ENCODE peak calls at places on chromosomes 2 and 18, in seven cellular contexts. X is AG04450, L is uterus, P is SK-MEL-5, K is GDM1, Q is amniotic stem cell, A is fibroblast of the aortic adventitia. V is an unnamed sample.

GRCh38 chr2:240060977-240061591 is 7.8 kb upstream of the OR6B3 start:
- DNase-seq in X (peak; percentile 18), L (no peak), P (peak; percentile 78), K (peak; percentile 1), Q (peak; percentile 50), A (peak; percentile 67), V (no peak)

GRCh38 chr18:32469190-32469611 is 1.5 kb downstream of the GAREM1 start:
- DNase-seq in X (no peak), L (peak; percentile 17), P (peak; percentile 20), K (no peak), Q (peak; percentile 6), A (peak; percentile 34), V (no peak)

GRCh38 chr2:128291844-128292598 is 26.6 kb downstream of the HS6ST1 start:
- DNase-seq in X (no peak), L (no peak), P (no peak), K (no peak), Q (no peak), A (no peak), V (no peak)

GRCh38 chr18:35610089-35610488 is 28.5 kb downstream of the GALNT1 start:
- DNase-seq in X (no peak), L (no peak), P (no peak), K (no peak), Q (no peak), A (no peak), V (no peak)

GRCh38 chr2:230925443-230925878 is 419 bp upstream of the GPR55 start:
- DNase-seq in X (no peak), L (no peak), P (no peak), K (no peak), Q (no peak), A (no peak), V (no peak)

GRCh38 chr2:235527806-235528480 is 34.1 kb downstream of the AGAP1 start:
- DNase-seq in X (no peak), L (no peak), P (no peak), K (no peak), Q (no peak), A (no peak), V (no peak)

GRCh38 chr2:56287508-56287907 is 103.7 kb downstream of the CCDC85A start:
- DNase-seq in X (no peak), L (no peak), P (no peak), K (no peak), Q (no peak), A (peak; percentile 7), V (no peak)

GRCh38 chr18:13405305-13406038 is 186.9 kb downstream of the LDLRAD4 start:
- DNase-seq in X (no peak), L (no peak), P (no peak), K (no peak), Q (no peak), A (no peak), V (no peak)

GRCh38 chr2:232261776-232262175 is 116.8 kb upstream of the ALPP start:
- DNase-seq in X (no peak), L (no peak), P (no peak), K (no peak), Q (no peak), A (no peak), V (no peak)

GRCh38 chr2:1854747-1855146 is 110.4 kb upstream of the PXDN start:
- DNase-seq in X (no peak), L (no peak), P (peak; percentile 71), K (peak; percentile 43), Q (no peak), A (peak; percentile 53), V (peak; percentile 3)

GRCh38 chr2:195600796-195601195 is 56.2 kb upstream of the SLC39A10 start:
- DNase-seq in X (no peak), L (no peak), P (no peak), K (no peak), Q (no peak), A (no peak), V (no peak)

GRCh38 chr2:239257511-239257937 is 143.3 kb downstream of the HDAC4 start:
- DNase-seq in X (peak; percentile 70), L (no peak), P (peak; percentile 32), K (no peak), Q (no peak), A (peak; percentile 72), V (no peak)

GRCh38 chr2:237917696-237918374 is 49.0 kb upstream of the UBE2F start:
- DNase-seq in X (no peak), L (no peak), P (no peak), K (no peak), Q (no peak), A (no peak), V (no peak)

GRCh38 chr2:176419591-176420071 is 150.4 kb downstream of the MTX2 start:
- DNase-seq in X (peak; percentile 57), L (no peak), P (no peak), K (no peak), Q (no peak), A (peak; percentile 61), V (no peak)

GRCh38 chr2:41697389-41697788 is 350.4 kb upstream of the PKDCC start:
- DNase-seq in X (no peak), L (no peak), P (no peak), K (no peak), Q (no peak), A (no peak), V (no peak)

GRCh38 chr18:22063077-22063476 is 106.3 kb upstream of the GATA6 start:
- DNase-seq in X (no peak), L (no peak), P (no peak), K (no peak), Q (no peak), A (no peak), V (no peak)

V was measured in CMK.